ENCODE peak calls at places on chromosomes 4 and X, in six cellular contexts. One of them, this sample, is unnamed.
A peak's percentile ranks its signal among the peaks of the same experiment; 100 is the strongest.

GRCh38 chrX:72272868-72273267 is 4.2 kb downstream of the RPS4X start:
- DNase-seq in mesenchymal stem cell: peak; percentile 30
- DNase-seq in H1: no peak
- DNase-seq in neuronal stem cell: no peak
- DNase-seq in mesendoderm: no peak
- DNase-seq in IMR-90: peak; percentile 76
- DNase-seq in this sample: no peak

GRCh38 chrX:55220119-55220794 is at the start of gene PAGE5:
- DNase-seq in mesendoderm: no peak
- DNase-seq in H1: no peak
- DNase-seq in neuronal stem cell: no peak
- DNase-seq in IMR-90: no peak
- DNase-seq in mesenchymal stem cell: no peak
- DNase-seq in this sample: no peak

GRCh38 chrX:98795636-98796035 is 1614.4 kb downstream of the PCDH19 start:
- DNase-seq in mesenchymal stem cell: no peak
- DNase-seq in neuronal stem cell: no peak
- DNase-seq in mesendoderm: no peak
- DNase-seq in IMR-90: no peak
- DNase-seq in H1: no peak
- DNase-seq in this sample: no peak

GRCh38 chr4:15234101-15234500 is 193.7 kb upstream of the C1QTNF7 start:
- DNase-seq in H1: no peak
- DNase-seq in mesendoderm: no peak
- DNase-seq in mesenchymal stem cell: peak; percentile 96
- DNase-seq in IMR-90: peak; percentile 93
- DNase-seq in neuronal stem cell: no peak
- DNase-seq in this sample: no peak

GRCh38 chr4:82523179-82523578 is 38.6 kb downstream of the TMEM150C start:
- DNase-seq in mesendoderm: peak; percentile 14
- DNase-seq in H1: no peak
- DNase-seq in IMR-90: no peak
- DNase-seq in mesenchymal stem cell: no peak
- DNase-seq in neuronal stem cell: no peak
- DNase-seq in this sample: peak; percentile 62

GRCh38 chr4:106529348-106530033 is 160.9 kb upstream of the GIMD1 start:
- DNase-seq in IMR-90: peak; percentile 1
- DNase-seq in mesenchymal stem cell: no peak
- DNase-seq in neuronal stem cell: no peak
- DNase-seq in mesendoderm: no peak
- DNase-seq in H1: no peak
- DNase-seq in this sample: no peak

GRCh38 chr4:110950721-110951120 is 327.8 kb upstream of the PITX2 start:
- DNase-seq in neuronal stem cell: no peak
- DNase-seq in mesenchymal stem cell: no peak
- DNase-seq in H1: no peak
- DNase-seq in mesendoderm: no peak
- DNase-seq in IMR-90: no peak
- DNase-seq in this sample: no peak

GRCh38 chrX:153595859-153596857 is 2.8 kb downstream of the CCNQ start:
- DNase-seq in H1: no peak
- DNase-seq in mesenchymal stem cell: no peak
- DNase-seq in IMR-90: no peak
- DNase-seq in neuronal stem cell: no peak
- DNase-seq in mesendoderm: no peak
- DNase-seq in this sample: no peak

GRCh38 chrX:19912-20571 is 261.1 kb upstream of the PLCXD1 start:
- DNase-seq in IMR-90: no peak
- DNase-seq in neuronal stem cell: no peak
- DNase-seq in mesendoderm: peak; percentile 0
- DNase-seq in mesenchymal stem cell: peak; percentile 3
- DNase-seq in H1: no peak
- DNase-seq in this sample: peak; percentile 27

GRCh38 chr4:48275247-48275646 is 5.6 kb upstream of the TEC start:
- DNase-seq in neuronal stem cell: no peak
- DNase-seq in mesenchymal stem cell: peak; percentile 28
- DNase-seq in mesendoderm: peak; percentile 60
- DNase-seq in H1: no peak
- DNase-seq in IMR-90: peak; percentile 35
- DNase-seq in this sample: no peak

GRCh38 chrX:71439898-71440297 is 73.7 kb downstream of the TAF1 start:
- DNase-seq in mesenchymal stem cell: no peak
- DNase-seq in mesendoderm: no peak
- DNase-seq in IMR-90: no peak
- DNase-seq in neuronal stem cell: no peak
- DNase-seq in H1: no peak
- DNase-seq in this sample: no peak

GRCh38 chr4:76725039-76725438 is 172.9 kb downstream of the SOWAHB start:
- DNase-seq in mesenchymal stem cell: no peak
- DNase-seq in neuronal stem cell: no peak
- DNase-seq in IMR-90: no peak
- DNase-seq in mesendoderm: no peak
- DNase-seq in H1: no peak
- DNase-seq in this sample: no peak

GRCh38 chr4:76723373-76723772 is 174.6 kb downstream of the SOWAHB start:
- DNase-seq in neuronal stem cell: no peak
- DNase-seq in H1: no peak
- DNase-seq in IMR-90: peak; percentile 63
- DNase-seq in mesendoderm: no peak
- DNase-seq in mesenchymal stem cell: no peak
- DNase-seq in this sample: no peak

GRCh38 chr4:76723916-76724315 is 174.0 kb downstream of the SOWAHB start:
- DNase-seq in IMR-90: peak; percentile 91
- DNase-seq in mesendoderm: peak; percentile 71
- DNase-seq in neuronal stem cell: peak; percentile 21
- DNase-seq in mesenchymal stem cell: no peak
- DNase-seq in H1: no peak
- DNase-seq in this sample: no peak

GRCh38 chr4:76726631-76727030 is 171.3 kb downstream of the SOWAHB start:
- DNase-seq in IMR-90: no peak
- DNase-seq in mesenchymal stem cell: no peak
- DNase-seq in H1: no peak
- DNase-seq in neuronal stem cell: no peak
- DNase-seq in mesendoderm: peak; percentile 90
- DNase-seq in this sample: no peak

GRCh38 chr4:76726141-76726540 is 171.8 kb downstream of the SOWAHB start:
- DNase-seq in mesenchymal stem cell: no peak
- DNase-seq in neuronal stem cell: no peak
- DNase-seq in mesendoderm: peak; percentile 42
- DNase-seq in H1: no peak
- DNase-seq in IMR-90: peak; percentile 58
- DNase-seq in this sample: no peak
- H4K8ac ChIP-seq in mesenchymal stem cell: no peak overlapping the region
- H4K8ac ChIP-seq in neuronal stem cell: no peak overlapping the region
- H4K8ac ChIP-seq in mesendoderm: no peak overlapping the region
- H4K8ac ChIP-seq in H1: no peak overlapping the region
- H4K8ac ChIP-seq in IMR-90: peak overlapping the region; percentile 90
- H4K8ac ChIP-seq in this sample: no peak overlapping the region

GRCh38 chr4:138178566-138178965 is 63.6 kb downstream of the SLC7A11 start:
- DNase-seq in H1: no peak
- DNase-seq in mesenchymal stem cell: no peak
- DNase-seq in neuronal stem cell: no peak
- DNase-seq in mesendoderm: no peak
- DNase-seq in IMR-90: peak; percentile 51
- DNase-seq in this sample: no peak
- H2BK15ac ChIP-seq in H1: no peak overlapping the region
- H2BK15ac ChIP-seq in mesenchymal stem cell: no peak overlapping the region
- H2BK15ac ChIP-seq in neuronal stem cell: no peak overlapping the region
- H2BK15ac ChIP-seq in mesendoderm: no peak overlapping the region
- H2BK15ac ChIP-seq in IMR-90: no peak overlapping the region
- H2BK15ac ChIP-seq in this sample: no peak overlapping the region

GRCh38 chr4:153465922-153466636 is at the start of gene TMEM131L:
- DNase-seq in H1: no peak
- DNase-seq in IMR-90: peak; percentile 52
- DNase-seq in mesenchymal stem cell: peak; percentile 71
- DNase-seq in mesendoderm: peak; percentile 91
- DNase-seq in neuronal stem cell: peak; percentile 75
- DNase-seq in this sample: peak; percentile 81
- H4K8ac ChIP-seq in H1: peak within 1 kb of the TSS; percentile 94
- H4K8ac ChIP-seq in IMR-90: peak within 1 kb of the TSS; percentile 75
- H4K8ac ChIP-seq in mesenchymal stem cell: peak within 1 kb of the TSS; percentile 69
- H4K8ac ChIP-seq in mesendoderm: no peak within 1 kb of the TSS
- H4K8ac ChIP-seq in neuronal stem cell: peak within 1 kb of the TSS; percentile 74
- H4K8ac ChIP-seq in this sample: no peak within 1 kb of the TSS

GRCh38 chrX:133394765-133395164 is 20.5 kb downstream of the GPC4 start:
- DNase-seq in IMR-90: no peak
- DNase-seq in neuronal stem cell: no peak
- DNase-seq in mesenchymal stem cell: no peak
- DNase-seq in mesendoderm: no peak
- DNase-seq in H1: no peak
- DNase-seq in this sample: no peak
- H2BK15ac ChIP-seq in IMR-90: no peak overlapping the region
- H2BK15ac ChIP-seq in neuronal stem cell: no peak overlapping the region
- H2BK15ac ChIP-seq in mesenchymal stem cell: no peak overlapping the region
- H2BK15ac ChIP-seq in mesendoderm: no peak overlapping the region
- H2BK15ac ChIP-seq in H1: no peak overlapping the region
- H2BK15ac ChIP-seq in this sample: no peak overlapping the region